ENCODE peak calls at places on chromosomes 5 and 9, in five cellular contexts. W is adrenal gland, F is cardiac muscle cell, D is Calu3, G is heart left ventricle. S is an unnamed sample.

GRCh38 chr5:95817430-95817829 is 5.1 kb downstream of the GLRX start:
- DNase-seq in W (peak; percentile 71), F (no peak), D (no peak), G (no peak), S (no peak)

GRCh38 chr9:79233542-79233941 is 338.2 kb upstream of the TLE4 start:
- DNase-seq in W (no peak), F (peak; percentile 77), D (no peak), G (no peak), S (peak; percentile 47)

GRCh38 chr5:171387970-171388815 is 544 bp downstream of the NPM1 start:
- DNase-seq in W (peak; percentile 83), F (peak; percentile 85), D (peak; percentile 88), G (peak; percentile 83), S (peak; percentile 83)

GRCh38 chr9:34590376-34591090 is 1.0 kb upstream of the CNTFR start:
- DNase-seq in W (no peak), F (no peak), D (peak; percentile 9), G (no peak), S (no peak)

GRCh38 chr9:92808726-92809451 is 44.3 kb upstream of the BICD2 start:
- DNase-seq in W (peak; percentile 74), F (peak; percentile 83), D (peak; percentile 80), G (peak; percentile 82), S (peak; percentile 78)

GRCh38 chr5:133756036-133756435 is 143.7 kb upstream of the FSTL4 start:
- DNase-seq in W (no peak), F (no peak), D (no peak), G (no peak), S (no peak)

GRCh38 chr9:114288233-114289051 is 34.5 kb upstream of the ORM1 start:
- DNase-seq in W (peak; percentile 14), F (peak; percentile 46), D (no peak), G (no peak), S (no peak)

GRCh38 chr5:73619606-73620334 is 6.2 kb upstream of the ARHGEF28 start:
- DNase-seq in W (no peak), F (no peak), D (no peak), G (no peak), S (no peak)

GRCh38 chr5:179765400-179765799 is 28.4 kb upstream of the LTC4S start:
- DNase-seq in W (no peak), F (peak; percentile 88), D (no peak), G (peak; percentile 78), S (no peak)

DNA sequence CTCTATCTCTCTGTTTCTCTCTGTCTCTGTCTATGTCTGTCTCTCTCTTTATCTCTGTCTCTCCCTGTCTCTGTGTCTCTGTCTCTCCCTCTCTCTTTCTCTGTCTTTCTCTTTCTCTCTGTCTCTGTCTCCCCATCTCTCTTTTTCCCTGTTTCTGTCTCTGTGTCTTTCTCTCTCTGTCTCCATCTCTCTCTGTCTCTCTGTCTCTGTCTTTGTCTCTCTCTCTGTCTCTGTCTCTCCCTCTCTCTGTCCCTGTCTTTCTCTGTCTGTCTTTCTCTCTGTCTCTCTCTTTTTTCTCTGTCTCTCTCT is 2.1 kb upstream of the SLC6A19 start:
- DNase-seq in W (no peak), F (no peak), D (no peak), G (no peak), S (no peak)
- TF ChIP-seq CTCF in W (no peak), F (no peak), D (no peak), G (no peak), S (no peak)

GRCh38 chr5:24232929-24233328 is 411.8 kb downstream of the CDH10 start:
- DNase-seq in W (no peak), F (no peak), D (no peak), G (no peak), S (no peak)
- TF ChIP-seq CTCF in W (no peak), F (no peak), D (no peak), G (no peak), S (no peak)

GRCh38 chr5:69032009-69032408 is 61.8 kb upstream of the SLC30A5 start:
- DNase-seq in W (no peak), F (no peak), D (no peak), G (no peak), S (no peak)
- TF ChIP-seq CTCF in W (no peak), F (no peak), D (no peak), G (no peak), S (no peak)

GRCh38 chr9:76984476-76984875 is 35.0 kb upstream of the FOXB2 start:
- DNase-seq in W (no peak), F (no peak), D (no peak), G (no peak), S (no peak)

GRCh38 chr9:76988941-76989340 is 30.5 kb upstream of the FOXB2 start:
- DNase-seq in W (no peak), F (no peak), D (no peak), G (no peak), S (no peak)

GRCh38 chr9:76989501-76989900 is 30.0 kb upstream of the FOXB2 start:
- DNase-seq in W (no peak), F (no peak), D (no peak), G (no peak), S (no peak)

GRCh38 chr9:76985581-76985980 is 33.9 kb upstream of the FOXB2 start:
- DNase-seq in W (no peak), F (peak; percentile 30), D (no peak), G (no peak), S (peak; percentile 32)

DNA sequence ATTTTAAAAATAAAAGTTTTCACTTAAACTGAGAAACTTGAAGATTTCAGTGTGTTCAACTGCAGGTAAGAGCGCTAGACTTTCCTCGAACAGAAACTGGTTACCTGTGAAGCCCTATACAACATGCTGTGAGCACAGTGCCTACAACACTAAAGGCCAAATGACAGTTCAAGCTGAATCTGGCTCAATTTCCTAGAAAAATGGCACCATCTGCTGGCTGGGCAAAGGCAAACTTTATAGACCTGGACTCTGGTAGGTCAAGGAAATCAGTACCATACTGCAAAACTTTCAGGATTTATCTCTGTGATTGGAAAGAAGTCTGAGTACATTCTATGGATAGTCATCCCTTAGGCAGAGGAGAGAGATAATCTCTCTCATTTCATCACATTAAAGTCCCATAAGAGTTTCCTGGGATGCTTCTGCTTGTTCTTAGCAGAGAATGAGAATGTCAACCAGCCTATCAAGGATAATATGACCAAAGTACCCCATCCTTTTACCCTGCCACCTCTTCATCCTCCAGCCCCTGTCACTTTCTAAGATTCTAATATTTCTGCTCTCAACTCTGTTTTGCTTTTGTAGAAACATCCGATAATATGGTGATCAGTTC is 31.8 kb upstream of the FOXB2 start:
- DNase-seq in W (peak; percentile 49), F (peak; percentile 67), D (peak; percentile 46), G (no peak), S (peak; percentile 41)
- TF ChIP-seq CTCF in W (peak; percentile 27), F (peak; percentile 59), D (no peak), G (peak; percentile 11), S (no peak)

DNA sequence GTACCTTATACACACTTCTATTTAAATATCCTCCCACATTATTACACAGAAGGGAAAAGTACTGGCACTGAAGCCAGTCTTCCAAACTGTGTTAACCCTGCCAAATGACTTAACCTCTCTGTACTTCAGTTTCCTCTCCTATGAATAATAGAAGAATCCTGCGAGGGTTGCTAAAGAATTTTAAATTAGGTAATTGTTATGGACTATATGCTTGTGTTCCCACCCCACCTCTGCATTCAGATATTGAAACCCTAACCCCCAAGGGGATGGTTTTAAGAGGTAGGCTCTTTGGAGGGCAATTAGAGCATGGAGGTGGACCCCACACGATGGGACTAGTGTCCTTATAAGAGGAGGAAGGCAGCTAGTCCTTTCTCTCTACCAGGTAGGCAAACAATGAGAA is 72.7 kb downstream of the TTLL11 start:
- DNase-seq in W (no peak), F (peak; percentile 22), D (no peak), G (no peak), S (no peak)
- TF ChIP-seq CTCF in W (no peak), F (no peak), D (no peak), G (no peak), S (no peak)

GRCh38 chr5:41128291-41128690 is 57.1 kb upstream of the MROH2B start:
- DNase-seq in W (no peak), F (no peak), D (no peak), G (no peak), S (no peak)

GRCh38 chr5:41120600-41120999 is 49.5 kb upstream of the MROH2B start:
- DNase-seq in W (no peak), F (no peak), D (no peak), G (peak; percentile 44), S (no peak)

GRCh38 chr5:41118177-41118576 is 47.0 kb upstream of the MROH2B start:
- DNase-seq in W (no peak), F (no peak), D (no peak), G (no peak), S (no peak)

GRCh38 chr5:41122459-41122858 is 51.3 kb upstream of the MROH2B start:
- DNase-seq in W (no peak), F (no peak), D (no peak), G (no peak), S (no peak)
- TF ChIP-seq CTCF in W (no peak), F (no peak), D (no peak), G (no peak), S (no peak)